ENCODE peak calls at places on chromosomes 2 and 18, in eight cellular contexts. One of them, this sample, is unnamed.

GRCh38 chr2:150465703-150466569 is 21.5 kb downstream of the RND3 start:
- DNase-seq in right cardiac atrium: no peak
- DNase-seq in mammary epithelial cell: no peak
- DNase-seq in SJSA1: no peak
- DNase-seq in Caco-2: no peak
- DNase-seq in body of pancreas: no peak
- DNase-seq in neural progenitor cell: no peak
- DNase-seq in dorsolateral prefrontal cortex: no peak
- DNase-seq in this sample: no peak

GRCh38 chr2:149595069-149595963 is 7.7 kb upstream of the MMADHC start:
- DNase-seq in right cardiac atrium: no peak
- DNase-seq in mammary epithelial cell: peak
- DNase-seq in SJSA1: no peak
- DNase-seq in Caco-2: no peak
- DNase-seq in body of pancreas: no peak
- DNase-seq in neural progenitor cell: no peak
- DNase-seq in dorsolateral prefrontal cortex: no peak
- DNase-seq in this sample: no peak

GRCh38 chr18:77103181-77103875 is 29.3 kb downstream of the MBP start:
- DNase-seq in right cardiac atrium: peak
- DNase-seq in mammary epithelial cell: no peak
- DNase-seq in SJSA1: no peak
- DNase-seq in Caco-2: no peak
- DNase-seq in body of pancreas: no peak
- DNase-seq in neural progenitor cell: no peak
- DNase-seq in dorsolateral prefrontal cortex: no peak
- DNase-seq in this sample: no peak

GRCh38 chr2:88191722-88192042 is 21.5 kb downstream of the THNSL2 start:
- DNase-seq in right cardiac atrium: no peak
- DNase-seq in mammary epithelial cell: no peak
- DNase-seq in SJSA1: no peak
- DNase-seq in Caco-2: no peak
- DNase-seq in body of pancreas: no peak
- DNase-seq in neural progenitor cell: no peak
- DNase-seq in dorsolateral prefrontal cortex: no peak
- DNase-seq in this sample: no peak

GRCh38 chr2:233449071-233449901 is 95.0 kb downstream of the DGKD start:
- DNase-seq in right cardiac atrium: no peak
- DNase-seq in mammary epithelial cell: no peak
- DNase-seq in SJSA1: peak
- DNase-seq in Caco-2: no peak
- DNase-seq in body of pancreas: peak
- DNase-seq in neural progenitor cell: peak
- DNase-seq in dorsolateral prefrontal cortex: peak
- DNase-seq in this sample: no peak

GRCh38 chr2:20100711-20101110 is 49.3 kb upstream of the LAPTM4A start:
- DNase-seq in right cardiac atrium: no peak
- DNase-seq in mammary epithelial cell: no peak
- DNase-seq in SJSA1: no peak
- DNase-seq in Caco-2: no peak
- DNase-seq in body of pancreas: no peak
- DNase-seq in neural progenitor cell: no peak
- DNase-seq in dorsolateral prefrontal cortex: no peak
- DNase-seq in this sample: no peak

GRCh38 chr2:194223173-194223670 is 1433.8 kb upstream of the SLC39A10 start:
- DNase-seq in right cardiac atrium: no peak
- DNase-seq in mammary epithelial cell: no peak
- DNase-seq in SJSA1: no peak
- DNase-seq in Caco-2: no peak
- DNase-seq in body of pancreas: no peak
- DNase-seq in neural progenitor cell: peak
- DNase-seq in dorsolateral prefrontal cortex: no peak
- DNase-seq in this sample: no peak

GRCh38 chr2:116510117-116510671 is 1304.3 kb upstream of the DDX18 start:
- DNase-seq in right cardiac atrium: no peak
- DNase-seq in mammary epithelial cell: no peak
- DNase-seq in SJSA1: no peak
- DNase-seq in Caco-2: peak
- DNase-seq in body of pancreas: no peak
- DNase-seq in neural progenitor cell: peak
- DNase-seq in dorsolateral prefrontal cortex: no peak
- DNase-seq in this sample: no peak

GRCh38 chr2:201196803-201197202 is 13.9 kb downstream of the CASP10 start:
- DNase-seq in right cardiac atrium: no peak
- DNase-seq in mammary epithelial cell: no peak
- DNase-seq in SJSA1: no peak
- DNase-seq in Caco-2: no peak
- DNase-seq in body of pancreas: no peak
- DNase-seq in neural progenitor cell: no peak
- DNase-seq in dorsolateral prefrontal cortex: no peak
- DNase-seq in this sample: no peak

GRCh38 chr2:201191132-201191875 is 8.4 kb downstream of the CASP10 start:
- DNase-seq in right cardiac atrium: no peak
- DNase-seq in mammary epithelial cell: no peak
- DNase-seq in SJSA1: no peak
- DNase-seq in Caco-2: peak
- DNase-seq in body of pancreas: no peak
- DNase-seq in neural progenitor cell: no peak
- DNase-seq in dorsolateral prefrontal cortex: no peak
- DNase-seq in this sample: no peak

GRCh38 chr2:201196003-201196402 is 13.1 kb downstream of the CASP10 start:
- DNase-seq in right cardiac atrium: no peak
- DNase-seq in mammary epithelial cell: no peak
- DNase-seq in SJSA1: no peak
- DNase-seq in Caco-2: no peak
- DNase-seq in body of pancreas: no peak
- DNase-seq in neural progenitor cell: no peak
- DNase-seq in dorsolateral prefrontal cortex: no peak
- DNase-seq in this sample: no peak

GRCh38 chr2:201195329-201195728 is 12.4 kb downstream of the CASP10 start:
- DNase-seq in right cardiac atrium: no peak
- DNase-seq in mammary epithelial cell: no peak
- DNase-seq in SJSA1: no peak
- DNase-seq in Caco-2: no peak
- DNase-seq in body of pancreas: no peak
- DNase-seq in neural progenitor cell: no peak
- DNase-seq in dorsolateral prefrontal cortex: no peak
- DNase-seq in this sample: no peak

DNA sequence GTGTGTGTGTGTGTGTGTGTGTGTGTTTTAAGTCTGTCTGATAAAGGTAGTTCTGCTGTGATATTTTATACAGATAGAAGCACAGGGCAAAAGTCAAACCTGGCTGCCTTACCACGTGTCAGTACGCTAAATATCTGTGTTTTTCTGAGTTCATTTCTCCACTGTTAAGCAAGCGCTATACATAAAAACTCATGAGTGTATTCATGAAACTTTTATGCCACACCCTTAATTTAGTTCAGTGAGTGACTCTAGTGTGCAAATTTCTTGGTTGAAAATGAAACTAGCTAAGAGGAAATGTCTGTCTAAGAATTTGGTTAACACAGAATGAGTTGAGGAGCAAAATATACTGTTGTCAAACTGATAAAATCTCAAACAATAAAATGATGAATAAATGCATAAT is 11.2 kb downstream of the CASP10 start:
- DNase-seq in right cardiac atrium: no peak
- DNase-seq in mammary epithelial cell: no peak
- DNase-seq in SJSA1: no peak
- DNase-seq in Caco-2: no peak
- DNase-seq in body of pancreas: no peak
- DNase-seq in neural progenitor cell: no peak
- DNase-seq in dorsolateral prefrontal cortex: no peak
- DNase-seq in this sample: no peak
- H3K4me3 ChIP-seq in right cardiac atrium: no peak
- H3K4me3 ChIP-seq in mammary epithelial cell: no peak
- H3K4me3 ChIP-seq in SJSA1: no peak
- H3K4me3 ChIP-seq in Caco-2: no peak
- H3K4me3 ChIP-seq in body of pancreas: no peak
- H3K4me3 ChIP-seq in neural progenitor cell: no peak
- H3K4me3 ChIP-seq in dorsolateral prefrontal cortex: no peak
- H3K4me3 ChIP-seq in this sample: no peak

GRCh38 chr18:31100598-31101147 is 1.5 kb downstream of the DSC2 start:
- DNase-seq in right cardiac atrium: peak
- DNase-seq in mammary epithelial cell: peak
- DNase-seq in SJSA1: no peak
- DNase-seq in Caco-2: peak
- DNase-seq in body of pancreas: peak
- DNase-seq in neural progenitor cell: peak
- DNase-seq in dorsolateral prefrontal cortex: no peak
- DNase-seq in this sample: no peak

GRCh38 chr18:31101148-31102019 is 837 bp downstream of the DSC2 start:
- DNase-seq in right cardiac atrium: peak
- DNase-seq in mammary epithelial cell: peak
- DNase-seq in SJSA1: no peak
- DNase-seq in Caco-2: peak
- DNase-seq in body of pancreas: peak
- DNase-seq in neural progenitor cell: peak
- DNase-seq in dorsolateral prefrontal cortex: peak
- DNase-seq in this sample: no peak

GRCh38 chr18:31097666-31098065 is 4.6 kb downstream of the DSC2 start:
- DNase-seq in right cardiac atrium: no peak
- DNase-seq in mammary epithelial cell: no peak
- DNase-seq in SJSA1: no peak
- DNase-seq in Caco-2: no peak
- DNase-seq in body of pancreas: no peak
- DNase-seq in neural progenitor cell: no peak
- DNase-seq in dorsolateral prefrontal cortex: no peak
- DNase-seq in this sample: no peak

GRCh38 chr18:31098878-31099277 is 3.3 kb downstream of the DSC2 start:
- DNase-seq in right cardiac atrium: no peak
- DNase-seq in mammary epithelial cell: peak
- DNase-seq in SJSA1: no peak
- DNase-seq in Caco-2: no peak
- DNase-seq in body of pancreas: no peak
- DNase-seq in neural progenitor cell: no peak
- DNase-seq in dorsolateral prefrontal cortex: no peak
- DNase-seq in this sample: no peak

DNA sequence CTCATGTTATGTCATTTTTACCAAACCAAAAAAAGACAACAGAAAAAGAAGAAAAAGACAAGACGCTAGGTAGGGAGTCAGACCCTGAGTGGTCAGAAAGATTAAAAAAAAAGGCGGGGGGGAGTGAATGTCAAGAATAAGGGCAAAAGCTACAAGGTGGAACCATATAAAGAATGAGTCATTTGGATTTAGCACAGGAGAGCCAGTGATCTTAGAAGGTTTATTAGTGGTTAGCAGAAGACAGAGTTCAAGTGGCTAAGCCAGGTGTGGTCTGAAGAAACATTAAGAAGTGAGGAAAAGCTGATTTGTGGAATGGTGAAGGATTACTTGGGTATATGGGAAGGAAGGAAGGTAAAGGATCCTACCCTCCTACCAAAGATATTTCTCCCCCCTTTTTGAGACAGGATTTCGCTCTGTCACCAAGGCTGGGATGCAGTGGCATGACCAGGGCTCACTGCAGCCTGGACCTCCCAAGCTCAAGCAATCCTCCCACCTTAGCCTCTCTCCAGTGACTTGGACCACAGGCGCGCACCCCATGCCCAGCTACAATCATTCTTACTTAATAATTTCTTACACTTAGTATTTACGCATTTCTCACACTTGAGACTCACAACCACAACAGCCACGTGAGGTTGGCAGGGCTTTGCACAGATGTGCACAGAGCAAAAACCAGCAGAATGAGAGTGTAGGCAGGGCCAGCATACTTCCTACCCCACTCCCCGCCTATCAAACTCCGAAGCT is 2.6 kb downstream of the DSC2 start:
- DNase-seq in right cardiac atrium: no peak
- DNase-seq in mammary epithelial cell: peak
- DNase-seq in SJSA1: no peak
- DNase-seq in Caco-2: no peak
- DNase-seq in body of pancreas: no peak
- DNase-seq in neural progenitor cell: no peak
- DNase-seq in dorsolateral prefrontal cortex: no peak
- DNase-seq in this sample: no peak
- H3K4me3 ChIP-seq in right cardiac atrium: peak
- H3K4me3 ChIP-seq in mammary epithelial cell: peak
- H3K4me3 ChIP-seq in SJSA1: no peak
- H3K4me3 ChIP-seq in Caco-2: peak
- H3K4me3 ChIP-seq in body of pancreas: no peak
- H3K4me3 ChIP-seq in neural progenitor cell: peak
- H3K4me3 ChIP-seq in dorsolateral prefrontal cortex: no peak
- H3K4me3 ChIP-seq in this sample: peak

GRCh38 chr18:62420513-62421209 is 95.6 kb downstream of the TNFRSF11A start:
- DNase-seq in right cardiac atrium: no peak
- DNase-seq in mammary epithelial cell: peak
- DNase-seq in SJSA1: peak
- DNase-seq in Caco-2: no peak
- DNase-seq in body of pancreas: peak
- DNase-seq in neural progenitor cell: no peak
- DNase-seq in dorsolateral prefrontal cortex: no peak
- DNase-seq in this sample: peak

GRCh38 chr18:62426191-62426488 is 96.7 kb upstream of the ZCCHC2 start:
- DNase-seq in right cardiac atrium: no peak
- DNase-seq in mammary epithelial cell: no peak
- DNase-seq in SJSA1: no peak
- DNase-seq in Caco-2: no peak
- DNase-seq in body of pancreas: no peak
- DNase-seq in neural progenitor cell: no peak
- DNase-seq in dorsolateral prefrontal cortex: no peak
- DNase-seq in this sample: no peak

GRCh38 chr18:62420151-62420512 is 95.0 kb downstream of the TNFRSF11A start:
- DNase-seq in right cardiac atrium: no peak
- DNase-seq in mammary epithelial cell: peak
- DNase-seq in SJSA1: no peak
- DNase-seq in Caco-2: no peak
- DNase-seq in body of pancreas: no peak
- DNase-seq in neural progenitor cell: no peak
- DNase-seq in dorsolateral prefrontal cortex: no peak
- DNase-seq in this sample: peak

DNA sequence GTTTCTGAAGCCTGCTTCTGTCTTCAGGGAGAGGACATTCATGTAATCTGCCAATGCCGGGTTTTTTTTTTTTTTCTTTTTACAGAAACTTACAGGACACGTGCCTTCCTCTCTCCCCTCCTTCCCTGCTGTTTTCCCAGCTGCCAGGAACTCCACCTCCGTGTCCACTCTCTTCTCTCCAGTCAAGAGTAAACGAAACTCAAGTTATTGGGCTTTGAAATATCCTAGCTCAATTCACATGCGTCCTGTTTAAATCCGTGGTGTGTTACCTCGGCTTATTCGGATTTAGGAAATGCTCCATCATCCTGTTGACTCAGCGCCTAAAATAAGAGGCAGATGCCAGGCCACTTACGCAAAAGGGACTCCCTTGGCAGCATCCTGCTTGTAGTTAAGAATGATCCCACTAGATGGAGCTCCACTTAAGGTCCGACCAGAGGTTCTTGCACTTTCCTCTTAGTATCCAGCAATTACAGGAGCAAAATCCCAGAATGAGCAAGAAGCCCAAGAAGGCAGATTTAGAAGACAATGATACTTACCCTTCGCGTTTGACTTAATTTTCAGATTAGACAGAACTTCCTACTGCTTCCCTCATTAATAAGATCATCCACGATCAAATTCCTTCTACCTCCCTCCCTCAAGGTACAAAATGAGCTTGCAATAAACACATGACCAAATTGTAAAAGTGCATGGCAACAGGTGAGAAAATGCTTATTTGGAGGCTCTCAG is 97.2 kb upstream of the ZCCHC2 start:
- DNase-seq in right cardiac atrium: peak
- DNase-seq in mammary epithelial cell: peak
- DNase-seq in SJSA1: peak
- DNase-seq in Caco-2: peak
- DNase-seq in body of pancreas: peak
- DNase-seq in neural progenitor cell: peak
- DNase-seq in dorsolateral prefrontal cortex: peak
- DNase-seq in this sample: peak
- H3K4me3 ChIP-seq in right cardiac atrium: peak
- H3K4me3 ChIP-seq in mammary epithelial cell: peak
- H3K4me3 ChIP-seq in SJSA1: no peak
- H3K4me3 ChIP-seq in Caco-2: peak
- H3K4me3 ChIP-seq in body of pancreas: no peak
- H3K4me3 ChIP-seq in neural progenitor cell: peak
- H3K4me3 ChIP-seq in dorsolateral prefrontal cortex: peak
- H3K4me3 ChIP-seq in this sample: peak

GRCh38 chr2:44941551-44942234 is at the start of gene SIX3:
- DNase-seq in right cardiac atrium: no peak
- DNase-seq in mammary epithelial cell: peak
- DNase-seq in SJSA1: no peak
- DNase-seq in Caco-2: peak
- DNase-seq in body of pancreas: no peak
- DNase-seq in neural progenitor cell: peak
- DNase-seq in dorsolateral prefrontal cortex: peak
- DNase-seq in this sample: no peak
- H3K4me3 ChIP-seq in right cardiac atrium: peak
- H3K4me3 ChIP-seq in mammary epithelial cell: peak
- H3K4me3 ChIP-seq in SJSA1: peak
- H3K4me3 ChIP-seq in Caco-2: peak
- H3K4me3 ChIP-seq in body of pancreas: peak
- H3K4me3 ChIP-seq in neural progenitor cell: peak
- H3K4me3 ChIP-seq in dorsolateral prefrontal cortex: peak
- H3K4me3 ChIP-seq in this sample: peak